ENCODE peak calls at places on chromosomes 2 and 18, in seven cellular contexts. K, N, G, O, F, B and M are unnamed samples.

GRCh38 chr2:241858206-241859016 is at the start of gene PDCD1:
- DNase-seq in N (no peak), G (no peak), B (no peak), F (no peak), K (no peak), O (no peak), M (no peak)

GRCh38 chr2:211396815-211397214 is 840.4 kb downstream of the CPS1 start:
- DNase-seq in G (no peak), N (no peak), K (peak), F (no peak), O (no peak), B (no peak), M (no peak)

GRCh38 chr2:211611061-211611518 is 927.5 kb downstream of the ERBB4 start:
- DNase-seq in O (no peak), K (peak), N (peak), F (peak), B (no peak), G (no peak), M (peak)

GRCh38 chr2:96468904-96469303 is 36.3 kb downstream of the NEURL3 start:
- DNase-seq in F (no peak), N (no peak), B (no peak), K (no peak), O (no peak), G (no peak), M (no peak)

GRCh38 chr2:68789603-68790002 is 55.0 kb downstream of the ARHGAP25 start:
- DNase-seq in B (no peak), N (no peak), O (peak), F (no peak), G (no peak), K (no peak), M (no peak)

GRCh38 chr2:19764998-19765397 is 136.8 kb downstream of the TTC32 start:
- DNase-seq in K (no peak), B (no peak), N (no peak), O (no peak), G (no peak), F (no peak), M (no peak)

GRCh38 chr2:154532763-154533162 is 165.7 kb upstream of the KCNJ3 start:
- DNase-seq in O (no peak), G (no peak), F (no peak), K (no peak), B (no peak), N (no peak), M (no peak)

GRCh38 chr2:150141241-150142001 is 346.0 kb downstream of the RND3 start:
- DNase-seq in F (peak), N (peak), G (no peak), K (no peak), O (no peak), B (no peak), M (no peak)

GRCh38 chr2:105933906-105934305 is 189.2 kb downstream of the NCK2 start:
- DNase-seq in G (no peak), N (no peak), F (no peak), B (no peak), K (no peak), O (no peak), M (peak)

GRCh38 chr18:77650799-77651385 is 401.2 kb downstream of the GALR1 start:
- DNase-seq in G (peak), K (peak), N (peak), F (peak), O (peak), B (peak), M (peak)

GRCh38 chr18:58781627-58782194 is 83.0 kb upstream of the ZNF532 start:
- DNase-seq in F (peak), G (peak), O (peak), B (peak), K (peak), N (peak), M (peak)

GRCh38 chr2:42367835-42368234 is 6.8 kb upstream of the COX7A2L start:
- DNase-seq in K (no peak), G (peak), F (no peak), O (no peak), B (no peak), N (no peak), M (no peak)

GRCh38 chr2:142974288-142975024 is 97.0 kb downstream of the KYNU start:
- DNase-seq in O (no peak), N (peak), B (peak), F (peak), G (peak), K (no peak), M (peak)

GRCh38 chr2:14263053-14263452 is 369.5 kb upstream of the LRATD1 start:
- DNase-seq in K (no peak), B (no peak), G (no peak), F (no peak), O (no peak), N (no peak), M (no peak)

GRCh38 chr18:72830109-72830508 is 37.7 kb downstream of the NETO1 start:
- DNase-seq in O (no peak), K (no peak), G (no peak), N (peak), F (peak), B (no peak), M (peak)

GRCh38 chr2:164479460-164479859 is 141.8 kb downstream of the GRB14 start:
- DNase-seq in G (peak), B (peak), O (no peak), F (peak), N (peak), K (no peak), M (peak)

GRCh38 chr2:224206816-224207215 is 167.7 kb upstream of the SERPINE2 start:
- DNase-seq in N (no peak), K (no peak), O (no peak), F (no peak), B (no peak), G (no peak), M (no peak)

GRCh38 chr2:36556847-36557246 is 41.1 kb downstream of the FEZ2 start:
- DNase-seq in B (no peak), N (no peak), K (no peak), G (peak), F (no peak), O (no peak), M (no peak)

GRCh38 chr2:47509250-47509649 is 106.3 kb downstream of the MSH2 start:
- DNase-seq in B (no peak), K (no peak), G (no peak), N (no peak), F (peak), O (no peak), M (no peak)

GRCh38 chr18:57797209-57797651 is 5.9 kb downstream of the ATP8B1 start:
- DNase-seq in N (no peak), B (no peak), O (no peak), G (no peak), F (no peak), K (peak), M (no peak)